ENCODE peak calls at places on chromosomes 4 and X, in seven cellular contexts. One of them, this sample, is unnamed.

GRCh38 chrX:24760601-24761000 is 66.9 kb downstream of the POLA1 start:
- DNase-seq in neural crest cell: no peak
- DNase-seq in dorsolateral prefrontal cortex: no peak
- DNase-seq in hippocampal formation: no peak
- DNase-seq in caudate nucleus: no peak
- DNase-seq in NCI-H1092: no peak
- DNase-seq in CD8-positive, alpha-beta memory T cell: no peak
- DNase-seq in this sample: peak

GRCh38 chrX:110086916-110087484 is 84.1 kb downstream of the TMEM164 start:
- DNase-seq in neural crest cell: no peak
- DNase-seq in dorsolateral prefrontal cortex: no peak
- DNase-seq in hippocampal formation: no peak
- DNase-seq in caudate nucleus: no peak
- DNase-seq in NCI-H1092: no peak
- DNase-seq in CD8-positive, alpha-beta memory T cell: no peak
- DNase-seq in this sample: peak

GRCh38 chr4:153612878-153613277 is 71.2 kb upstream of the TLR2 start:
- DNase-seq in neural crest cell: no peak
- DNase-seq in dorsolateral prefrontal cortex: no peak
- DNase-seq in hippocampal formation: no peak
- DNase-seq in caudate nucleus: no peak
- DNase-seq in NCI-H1092: no peak
- DNase-seq in CD8-positive, alpha-beta memory T cell: no peak
- DNase-seq in this sample: no peak

GRCh38 chr4:164935363-164935762 is 42.1 kb downstream of the TRIM61 start:
- DNase-seq in neural crest cell: no peak
- DNase-seq in dorsolateral prefrontal cortex: no peak
- DNase-seq in hippocampal formation: no peak
- DNase-seq in caudate nucleus: no peak
- DNase-seq in NCI-H1092: no peak
- DNase-seq in CD8-positive, alpha-beta memory T cell: no peak
- DNase-seq in this sample: no peak

GRCh38 chr4:42411803-42412202 is 14.5 kb downstream of the SHISA3 start:
- DNase-seq in neural crest cell: no peak
- DNase-seq in dorsolateral prefrontal cortex: no peak
- DNase-seq in hippocampal formation: no peak
- DNase-seq in caudate nucleus: no peak
- DNase-seq in NCI-H1092: no peak
- DNase-seq in CD8-positive, alpha-beta memory T cell: no peak
- DNase-seq in this sample: no peak

GRCh38 chr4:140268441-140268840 is 105.0 kb upstream of the SCOC start:
- DNase-seq in neural crest cell: no peak
- DNase-seq in dorsolateral prefrontal cortex: no peak
- DNase-seq in hippocampal formation: no peak
- DNase-seq in caudate nucleus: no peak
- DNase-seq in NCI-H1092: no peak
- DNase-seq in CD8-positive, alpha-beta memory T cell: no peak
- DNase-seq in this sample: no peak

GRCh38 chrX:135740683-135741149 is 27.3 kb downstream of the CT45A3 start:
- DNase-seq in neural crest cell: peak
- DNase-seq in dorsolateral prefrontal cortex: no peak
- DNase-seq in hippocampal formation: no peak
- DNase-seq in caudate nucleus: no peak
- DNase-seq in NCI-H1092: no peak
- DNase-seq in CD8-positive, alpha-beta memory T cell: peak
- DNase-seq in this sample: peak

GRCh38 chr4:43619219-43619618 is 726.7 kb downstream of the GRXCR1 start:
- DNase-seq in neural crest cell: no peak
- DNase-seq in dorsolateral prefrontal cortex: no peak
- DNase-seq in hippocampal formation: no peak
- DNase-seq in caudate nucleus: no peak
- DNase-seq in NCI-H1092: no peak
- DNase-seq in CD8-positive, alpha-beta memory T cell: no peak
- DNase-seq in this sample: no peak

GRCh38 chrX:112668476-112669404 is 11.0 kb downstream of the LHFPL1 start:
- DNase-seq in neural crest cell: no peak
- DNase-seq in dorsolateral prefrontal cortex: no peak
- DNase-seq in hippocampal formation: no peak
- DNase-seq in caudate nucleus: no peak
- DNase-seq in NCI-H1092: no peak
- DNase-seq in CD8-positive, alpha-beta memory T cell: no peak
- DNase-seq in this sample: no peak

GRCh38 chrX:12910424-12910823 is 4.0 kb downstream of the TLR8 start:
- DNase-seq in neural crest cell: no peak
- DNase-seq in dorsolateral prefrontal cortex: no peak
- DNase-seq in hippocampal formation: no peak
- DNase-seq in caudate nucleus: no peak
- DNase-seq in NCI-H1092: no peak
- DNase-seq in CD8-positive, alpha-beta memory T cell: no peak
- DNase-seq in this sample: no peak

GRCh38 chrX:123731987-123732678 is 719 bp downstream of the THOC2 start:
- DNase-seq in neural crest cell: peak
- DNase-seq in dorsolateral prefrontal cortex: no peak
- DNase-seq in hippocampal formation: no peak
- DNase-seq in caudate nucleus: no peak
- DNase-seq in NCI-H1092: no peak
- DNase-seq in CD8-positive, alpha-beta memory T cell: no peak
- DNase-seq in this sample: peak

GRCh38 chr4:183098080-183098722 is 856 bp upstream of the WWC2 start:
- DNase-seq in neural crest cell: peak
- DNase-seq in dorsolateral prefrontal cortex: peak
- DNase-seq in hippocampal formation: peak
- DNase-seq in caudate nucleus: no peak
- DNase-seq in NCI-H1092: no peak
- DNase-seq in CD8-positive, alpha-beta memory T cell: no peak
- DNase-seq in this sample: peak

GRCh38 chr4:148749403-148749802 is 307.2 kb upstream of the NR3C2 start:
- DNase-seq in neural crest cell: no peak
- DNase-seq in dorsolateral prefrontal cortex: no peak
- DNase-seq in hippocampal formation: no peak
- DNase-seq in caudate nucleus: no peak
- DNase-seq in NCI-H1092: no peak
- DNase-seq in CD8-positive, alpha-beta memory T cell: no peak
- DNase-seq in this sample: no peak

GRCh38 chrX:69113723-69114122 is 51.5 kb downstream of the PJA1 start:
- DNase-seq in neural crest cell: no peak
- DNase-seq in dorsolateral prefrontal cortex: no peak
- DNase-seq in hippocampal formation: no peak
- DNase-seq in caudate nucleus: no peak
- DNase-seq in NCI-H1092: no peak
- DNase-seq in CD8-positive, alpha-beta memory T cell: no peak
- DNase-seq in this sample: no peak

GRCh38 chrX:47179221-47179927 is 14.3 kb upstream of the UBA1 start:
- DNase-seq in neural crest cell: no peak
- DNase-seq in dorsolateral prefrontal cortex: peak
- DNase-seq in hippocampal formation: peak
- DNase-seq in caudate nucleus: peak
- DNase-seq in NCI-H1092: no peak
- DNase-seq in CD8-positive, alpha-beta memory T cell: no peak
- DNase-seq in this sample: peak

GRCh38 chr4:141635726-141636076 is 682 bp upstream of the IL15 start:
- DNase-seq in neural crest cell: no peak
- DNase-seq in dorsolateral prefrontal cortex: no peak
- DNase-seq in hippocampal formation: no peak
- DNase-seq in caudate nucleus: no peak
- DNase-seq in NCI-H1092: no peak
- DNase-seq in CD8-positive, alpha-beta memory T cell: no peak
- DNase-seq in this sample: no peak

GRCh38 chr4:88143504-88143903 is 14.9 kb downstream of the ABCG2 start:
- DNase-seq in neural crest cell: no peak
- DNase-seq in dorsolateral prefrontal cortex: no peak
- DNase-seq in hippocampal formation: no peak
- DNase-seq in caudate nucleus: no peak
- DNase-seq in NCI-H1092: no peak
- DNase-seq in CD8-positive, alpha-beta memory T cell: no peak
- DNase-seq in this sample: peak

GRCh38 chrX:9339603-9340569 is 125.0 kb upstream of the TBL1X start:
- DNase-seq in neural crest cell: no peak
- DNase-seq in dorsolateral prefrontal cortex: no peak
- DNase-seq in hippocampal formation: no peak
- DNase-seq in caudate nucleus: no peak
- DNase-seq in NCI-H1092: no peak
- DNase-seq in CD8-positive, alpha-beta memory T cell: peak
- DNase-seq in this sample: no peak

GRCh38 chrX:20620301-20620700 is 353.6 kb upstream of the RPS6KA3 start:
- DNase-seq in neural crest cell: no peak
- DNase-seq in dorsolateral prefrontal cortex: no peak
- DNase-seq in hippocampal formation: no peak
- DNase-seq in caudate nucleus: no peak
- DNase-seq in NCI-H1092: no peak
- DNase-seq in CD8-positive, alpha-beta memory T cell: no peak
- DNase-seq in this sample: peak

GRCh38 chr4:81452452-81453011 is 19.2 kb downstream of the RASGEF1B start:
- DNase-seq in neural crest cell: no peak
- DNase-seq in dorsolateral prefrontal cortex: no peak
- DNase-seq in hippocampal formation: no peak
- DNase-seq in caudate nucleus: no peak
- DNase-seq in NCI-H1092: no peak
- DNase-seq in CD8-positive, alpha-beta memory T cell: no peak
- DNase-seq in this sample: no peak

This sample was measured in AG20443.